ENCODE peak calls at places on chromosome 18, in eight cellular contexts. One of them, this sample, is unnamed.

GRCh38 chr18:3086865-3087264 is 73.9 kb upstream of the LPIN2 start:
- DNase-seq in ovary: no peak
- DNase-seq in fibroblast of lung: no peak
- DNase-seq in left colon: no peak
- DNase-seq in ELR: no peak
- DNase-seq in fibroblast of the conjunctiva: no peak
- DNase-seq in cardiac fibroblast: no peak
- DNase-seq in caudate nucleus: no peak
- DNase-seq in this sample: no peak

GRCh38 chr18:23238651-23239349 is 103.5 kb downstream of the CABLES1 start:
- DNase-seq in ovary: no peak
- DNase-seq in fibroblast of lung: peak
- DNase-seq in left colon: no peak
- DNase-seq in ELR: peak
- DNase-seq in fibroblast of the conjunctiva: no peak
- DNase-seq in cardiac fibroblast: peak
- DNase-seq in caudate nucleus: no peak
- DNase-seq in this sample: no peak

GRCh38 chr18:5097116-5097703 is 99.8 kb downstream of the AKAIN1 start:
- DNase-seq in ovary: no peak
- DNase-seq in fibroblast of lung: no peak
- DNase-seq in left colon: no peak
- DNase-seq in ELR: no peak
- DNase-seq in fibroblast of the conjunctiva: no peak
- DNase-seq in cardiac fibroblast: no peak
- DNase-seq in caudate nucleus: no peak
- DNase-seq in this sample: no peak

GRCh38 chr18:80247403-80247916 is at the start of gene PARD6G:
- DNase-seq in ovary: peak
- DNase-seq in fibroblast of lung: peak
- DNase-seq in left colon: peak
- DNase-seq in ELR: peak
- DNase-seq in fibroblast of the conjunctiva: peak
- DNase-seq in cardiac fibroblast: peak
- DNase-seq in caudate nucleus: peak
- DNase-seq in this sample: peak

GRCh38 chr18:2883137-2883671 is 36.4 kb downstream of the EMILIN2 start:
- DNase-seq in ovary: peak
- DNase-seq in fibroblast of lung: no peak
- DNase-seq in left colon: peak
- DNase-seq in ELR: no peak
- DNase-seq in fibroblast of the conjunctiva: no peak
- DNase-seq in cardiac fibroblast: no peak
- DNase-seq in caudate nucleus: no peak
- DNase-seq in this sample: no peak

GRCh38 chr18:67216846-67217245 is 299.7 kb downstream of the DSEL start:
- DNase-seq in ovary: no peak
- DNase-seq in fibroblast of lung: peak
- DNase-seq in left colon: no peak
- DNase-seq in ELR: no peak
- DNase-seq in fibroblast of the conjunctiva: no peak
- DNase-seq in cardiac fibroblast: peak
- DNase-seq in caudate nucleus: no peak
- DNase-seq in this sample: no peak

GRCh38 chr18:6009751-6010150 is 114.4 kb upstream of the TMEM200C start:
- DNase-seq in ovary: no peak
- DNase-seq in fibroblast of lung: peak
- DNase-seq in left colon: no peak
- DNase-seq in ELR: no peak
- DNase-seq in fibroblast of the conjunctiva: no peak
- DNase-seq in cardiac fibroblast: peak
- DNase-seq in caudate nucleus: no peak
- DNase-seq in this sample: no peak

GRCh38 chr18:70578480-70578879 is 289.6 kb downstream of the SOCS6 start:
- DNase-seq in ovary: no peak
- DNase-seq in fibroblast of lung: no peak
- DNase-seq in left colon: no peak
- DNase-seq in ELR: no peak
- DNase-seq in fibroblast of the conjunctiva: no peak
- DNase-seq in cardiac fibroblast: no peak
- DNase-seq in caudate nucleus: no peak
- DNase-seq in this sample: no peak

GRCh38 chr18:58172031-58172430 is 128.0 kb downstream of the NEDD4L start:
- DNase-seq in ovary: no peak
- DNase-seq in fibroblast of lung: no peak
- DNase-seq in left colon: no peak
- DNase-seq in ELR: no peak
- DNase-seq in fibroblast of the conjunctiva: no peak
- DNase-seq in cardiac fibroblast: no peak
- DNase-seq in caudate nucleus: no peak
- DNase-seq in this sample: no peak

GRCh38 chr18:35582899-35583558 is 1.5 kb downstream of the GALNT1 start:
- DNase-seq in ovary: no peak
- DNase-seq in fibroblast of lung: peak
- DNase-seq in left colon: no peak
- DNase-seq in ELR: no peak
- DNase-seq in fibroblast of the conjunctiva: no peak
- DNase-seq in cardiac fibroblast: peak
- DNase-seq in caudate nucleus: no peak
- DNase-seq in this sample: no peak

GRCh38 chr18:79749251-79750191 is 48.2 kb upstream of the KCNG2 start:
- DNase-seq in ovary: no peak
- DNase-seq in fibroblast of lung: peak
- DNase-seq in left colon: peak
- DNase-seq in ELR: no peak
- DNase-seq in fibroblast of the conjunctiva: no peak
- DNase-seq in cardiac fibroblast: no peak
- DNase-seq in caudate nucleus: peak
- DNase-seq in this sample: no peak

GRCh38 chr18:21761471-21762115 is 21.0 kb downstream of the MIB1 start:
- DNase-seq in ovary: no peak
- DNase-seq in fibroblast of lung: no peak
- DNase-seq in left colon: no peak
- DNase-seq in ELR: no peak
- DNase-seq in fibroblast of the conjunctiva: no peak
- DNase-seq in cardiac fibroblast: no peak
- DNase-seq in caudate nucleus: no peak
- DNase-seq in this sample: no peak

GRCh38 chr18:13136056-13136688 is 82.4 kb upstream of the LDLRAD4 start:
- DNase-seq in ovary: no peak
- DNase-seq in fibroblast of lung: peak
- DNase-seq in left colon: no peak
- DNase-seq in ELR: no peak
- DNase-seq in fibroblast of the conjunctiva: no peak
- DNase-seq in cardiac fibroblast: peak
- DNase-seq in caudate nucleus: no peak
- DNase-seq in this sample: no peak

GRCh38 chr18:58321986-58322385 is 278.0 kb downstream of the NEDD4L start:
- DNase-seq in ovary: no peak
- DNase-seq in fibroblast of lung: peak
- DNase-seq in left colon: peak
- DNase-seq in ELR: peak
- DNase-seq in fibroblast of the conjunctiva: peak
- DNase-seq in cardiac fibroblast: peak
- DNase-seq in caudate nucleus: peak
- DNase-seq in this sample: no peak

GRCh38 chr18:24657461-24657860 is 197.0 kb downstream of the HRH4 start:
- DNase-seq in ovary: peak
- DNase-seq in fibroblast of lung: no peak
- DNase-seq in left colon: no peak
- DNase-seq in ELR: no peak
- DNase-seq in fibroblast of the conjunctiva: no peak
- DNase-seq in cardiac fibroblast: no peak
- DNase-seq in caudate nucleus: no peak
- DNase-seq in this sample: no peak

GRCh38 chr18:24878289-24878688 is 417.9 kb downstream of the HRH4 start:
- DNase-seq in ovary: no peak
- DNase-seq in fibroblast of lung: peak
- DNase-seq in left colon: no peak
- DNase-seq in ELR: peak
- DNase-seq in fibroblast of the conjunctiva: peak
- DNase-seq in cardiac fibroblast: peak
- DNase-seq in caudate nucleus: no peak
- DNase-seq in this sample: no peak

GRCh38 chr18:27400001-27400400 is 214.9 kb upstream of the CHST9 start:
- DNase-seq in ovary: no peak
- DNase-seq in fibroblast of lung: no peak
- DNase-seq in left colon: no peak
- DNase-seq in ELR: no peak
- DNase-seq in fibroblast of the conjunctiva: no peak
- DNase-seq in cardiac fibroblast: no peak
- DNase-seq in caudate nucleus: no peak
- DNase-seq in this sample: no peak

GRCh38 chr18:25832008-25832604 is 258.3 kb downstream of the SS18 start:
- DNase-seq in ovary: peak
- DNase-seq in fibroblast of lung: peak
- DNase-seq in left colon: no peak
- DNase-seq in ELR: peak
- DNase-seq in fibroblast of the conjunctiva: peak
- DNase-seq in cardiac fibroblast: peak
- DNase-seq in caudate nucleus: peak
- DNase-seq in this sample: no peak

GRCh38 chr18:32975166-32975441 is 202.3 kb upstream of the KLHL14 start:
- DNase-seq in ovary: no peak
- DNase-seq in fibroblast of lung: no peak
- DNase-seq in left colon: no peak
- DNase-seq in ELR: no peak
- DNase-seq in fibroblast of the conjunctiva: no peak
- DNase-seq in cardiac fibroblast: no peak
- DNase-seq in caudate nucleus: no peak
- DNase-seq in this sample: no peak

This sample was measured in anterior cingulate cortex.